ENCODE peak calls at places on chromosomes 11 and 22, in six cellular contexts. One of them, this sample, is unnamed.

GRCh38 chr11:94457118-94458029 is 36.3 kb downstream of the MRE11 start:
- DNase-seq in stomach: no peak
- DNase-seq in uterus: no peak
- DNase-seq in hepatocyte: no peak
- DNase-seq in upper lobe of right lung: no peak
- DNase-seq in lower lobe of right lung: no peak
- DNase-seq in this sample: no peak

GRCh38 chr11:122414406-122415018 is 241.0 kb upstream of the UBASH3B start:
- DNase-seq in stomach: no peak
- DNase-seq in hepatocyte: no peak
- DNase-seq in lower lobe of right lung: no peak
- DNase-seq in uterus: no peak
- DNase-seq in upper lobe of right lung: no peak
- DNase-seq in this sample: no peak

GRCh38 chr11:133966147-133966546 is 9.4 kb upstream of the IGSF9B start:
- DNase-seq in stomach: no peak
- DNase-seq in uterus: no peak
- DNase-seq in lower lobe of right lung: no peak
- DNase-seq in upper lobe of right lung: no peak
- DNase-seq in hepatocyte: no peak
- DNase-seq in this sample: no peak

GRCh38 chr11:64233913-64234839 is at the start of gene VEGFB:
- DNase-seq in stomach: peak; percentile 81
- DNase-seq in lower lobe of right lung: peak; percentile 79
- DNase-seq in uterus: peak; percentile 80
- DNase-seq in hepatocyte: peak; percentile 86
- DNase-seq in upper lobe of right lung: peak; percentile 90
- DNase-seq in this sample: no peak

GRCh38 chr11:85590848-85591483 is 36.2 kb downstream of the DLG2 start:
- DNase-seq in hepatocyte: peak; percentile 41
- DNase-seq in uterus: no peak
- DNase-seq in lower lobe of right lung: no peak
- DNase-seq in upper lobe of right lung: no peak
- DNase-seq in stomach: no peak
- DNase-seq in this sample: no peak

GRCh38 chr22:44181912-44182590 is 1.3 kb downstream of the PARVG start:
- DNase-seq in hepatocyte: no peak
- DNase-seq in stomach: no peak
- DNase-seq in upper lobe of right lung: peak; percentile 67
- DNase-seq in uterus: no peak
- DNase-seq in lower lobe of right lung: no peak
- DNase-seq in this sample: no peak

GRCh38 chr11:69603978-69604524 is 36.9 kb upstream of the CCND1 start:
- DNase-seq in lower lobe of right lung: no peak
- DNase-seq in hepatocyte: no peak
- DNase-seq in uterus: no peak
- DNase-seq in upper lobe of right lung: no peak
- DNase-seq in stomach: no peak
- DNase-seq in this sample: no peak

GRCh38 chr11:95514386-95515145 is 275.0 kb downstream of the FAM76B start:
- DNase-seq in lower lobe of right lung: no peak
- DNase-seq in stomach: no peak
- DNase-seq in uterus: no peak
- DNase-seq in hepatocyte: no peak
- DNase-seq in upper lobe of right lung: no peak
- DNase-seq in this sample: no peak

GRCh38 chr11:61052182-61052972 is 49.9 kb upstream of the CD5 start:
- DNase-seq in upper lobe of right lung: no peak
- DNase-seq in lower lobe of right lung: no peak
- DNase-seq in hepatocyte: no peak
- DNase-seq in stomach: no peak
- DNase-seq in uterus: no peak
- DNase-seq in this sample: no peak

GRCh38 chr22:44587004-44587793 is 89.2 kb upstream of the RTL6 start:
- DNase-seq in stomach: no peak
- DNase-seq in hepatocyte: no peak
- DNase-seq in uterus: no peak
- DNase-seq in lower lobe of right lung: peak; percentile 34
- DNase-seq in upper lobe of right lung: peak; percentile 47
- DNase-seq in this sample: no peak

GRCh38 chr11:76680517-76681425 is 10.2 kb upstream of the LRRC32 start:
- DNase-seq in lower lobe of right lung: peak; percentile 58
- DNase-seq in upper lobe of right lung: no peak
- DNase-seq in stomach: peak; percentile 66
- DNase-seq in hepatocyte: peak; percentile 89
- DNase-seq in uterus: peak; percentile 74
- DNase-seq in this sample: no peak

GRCh38 chr11:63768232-63769043 is at the start of gene ZFTA:
- DNase-seq in lower lobe of right lung: peak; percentile 71
- DNase-seq in stomach: peak; percentile 61
- DNase-seq in uterus: peak; percentile 72
- DNase-seq in upper lobe of right lung: peak; percentile 83
- DNase-seq in hepatocyte: peak; percentile 88
- DNase-seq in this sample: peak; percentile 80

GRCh38 chr22:30305519-30305905 is 16.2 kb upstream of the CASTOR1 start:
- DNase-seq in hepatocyte: no peak
- DNase-seq in lower lobe of right lung: no peak
- DNase-seq in upper lobe of right lung: peak; percentile 70
- DNase-seq in stomach: peak; percentile 62
- DNase-seq in uterus: peak; percentile 71
- DNase-seq in this sample: no peak

GRCh38 chr11:6576471-6577373 is 26.7 kb downstream of the RRP8 start:
- DNase-seq in stomach: no peak
- DNase-seq in upper lobe of right lung: no peak
- DNase-seq in uterus: peak; percentile 46
- DNase-seq in lower lobe of right lung: no peak
- DNase-seq in hepatocyte: peak; percentile 58
- DNase-seq in this sample: no peak

GRCh38 chr22:46149493-46149997 is 781 bp upstream of the PPARA start:
- DNase-seq in upper lobe of right lung: peak; percentile 87
- DNase-seq in uterus: peak; percentile 55
- DNase-seq in lower lobe of right lung: peak; percentile 73
- DNase-seq in hepatocyte: peak; percentile 56
- DNase-seq in stomach: peak; percentile 75
- DNase-seq in this sample: no peak

GRCh38 chr11:118175031-118175531 is 1.4 kb downstream of the SCN2B start:
- DNase-seq in hepatocyte: no peak
- DNase-seq in upper lobe of right lung: no peak
- DNase-seq in lower lobe of right lung: no peak
- DNase-seq in stomach: no peak
- DNase-seq in uterus: no peak
- DNase-seq in this sample: no peak

GRCh38 chr11:94302806-94303205 is 1.6 kb upstream of the IZUMO1R start:
- DNase-seq in stomach: no peak
- DNase-seq in upper lobe of right lung: no peak
- DNase-seq in uterus: no peak
- DNase-seq in hepatocyte: no peak
- DNase-seq in lower lobe of right lung: no peak
- DNase-seq in this sample: no peak

GRCh38 chr22:19463491-19464469 is 15.2 kb downstream of the UFD1 start:
- DNase-seq in lower lobe of right lung: no peak
- DNase-seq in uterus: no peak
- DNase-seq in upper lobe of right lung: no peak
- DNase-seq in hepatocyte: no peak
- DNase-seq in stomach: no peak
- DNase-seq in this sample: no peak

GRCh38 chr22:28795932-28796856 is 4.2 kb downstream of the XBP1 start:
- DNase-seq in hepatocyte: no peak
- DNase-seq in uterus: no peak
- DNase-seq in lower lobe of right lung: no peak
- DNase-seq in upper lobe of right lung: no peak
- DNase-seq in stomach: no peak
- DNase-seq in this sample: no peak

GRCh38 chr11:134479206-134479955 is 67.3 kb upstream of the B3GAT1 start:
- DNase-seq in upper lobe of right lung: peak; percentile 30
- DNase-seq in stomach: no peak
- DNase-seq in hepatocyte: no peak
- DNase-seq in lower lobe of right lung: no peak
- DNase-seq in uterus: no peak
- DNase-seq in this sample: no peak

GRCh38 chr11:134592391-134592990 is 180.4 kb upstream of the B3GAT1 start:
- DNase-seq in stomach: peak; percentile 44
- DNase-seq in upper lobe of right lung: peak; percentile 61
- DNase-seq in uterus: no peak
- DNase-seq in hepatocyte: peak; percentile 85
- DNase-seq in lower lobe of right lung: peak; percentile 50
- DNase-seq in this sample: no peak

GRCh38 chr11:34357646-34358257 is at the start of gene ABTB2:
- DNase-seq in uterus: peak; percentile 99
- DNase-seq in lower lobe of right lung: peak; percentile 99
- DNase-seq in stomach: peak; percentile 99
- DNase-seq in hepatocyte: peak; percentile 99
- DNase-seq in upper lobe of right lung: peak; percentile 99
- DNase-seq in this sample: peak; percentile 94

GRCh38 chr11:34355726-34356125 is 2.1 kb downstream of the ABTB2 start:
- DNase-seq in stomach: no peak
- DNase-seq in upper lobe of right lung: no peak
- DNase-seq in uterus: no peak
- DNase-seq in lower lobe of right lung: no peak
- DNase-seq in hepatocyte: no peak
- DNase-seq in this sample: no peak

GRCh38 chr11:34356918-34357645 is 728 bp downstream of the ABTB2 start:
- DNase-seq in hepatocyte: peak; percentile 76
- DNase-seq in stomach: peak; percentile 63
- DNase-seq in lower lobe of right lung: peak; percentile 74
- DNase-seq in upper lobe of right lung: peak; percentile 83
- DNase-seq in uterus: peak; percentile 59
- DNase-seq in this sample: peak; percentile 80

GRCh38 chr11:34356130-34356529 is 1.7 kb downstream of the ABTB2 start:
- DNase-seq in hepatocyte: no peak
- DNase-seq in lower lobe of right lung: no peak
- DNase-seq in uterus: no peak
- DNase-seq in upper lobe of right lung: no peak
- DNase-seq in stomach: no peak
- DNase-seq in this sample: no peak

DNA sequence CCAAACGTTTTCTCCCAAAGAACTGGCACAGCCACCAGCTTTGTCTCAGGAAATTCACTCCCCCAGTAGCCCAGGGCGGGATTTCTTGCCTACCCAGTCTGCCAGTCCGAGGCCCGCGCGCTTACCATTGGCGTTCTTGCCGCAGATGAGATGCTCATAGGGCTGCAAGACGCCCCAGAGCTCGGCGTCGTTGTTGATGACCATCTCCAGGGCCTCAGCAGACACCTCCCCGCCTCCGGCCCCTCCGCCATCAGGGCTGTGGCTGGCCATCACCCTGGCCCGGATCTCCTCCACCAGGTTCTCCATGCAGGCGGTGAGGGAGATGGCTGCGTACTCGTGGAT is 1.3 kb downstream of the ABTB2 start:
- DNase-seq in upper lobe of right lung: peak; percentile 67
- DNase-seq in uterus: peak; percentile 34
- DNase-seq in lower lobe of right lung: no peak
- DNase-seq in hepatocyte: peak; percentile 38
- DNase-seq in stomach: no peak
- DNase-seq in this sample: peak; percentile 79
- H3K27ac ChIP-seq in upper lobe of right lung: no peak overlapping the region
- H3K27ac ChIP-seq in uterus: peak overlapping the region; percentile 82
- H3K27ac ChIP-seq in lower lobe of right lung: no peak overlapping the region
- H3K27ac ChIP-seq in hepatocyte: no peak overlapping the region
- H3K27ac ChIP-seq in stomach: peak overlapping the region; percentile 83
- H3K27ac ChIP-seq in this sample: peak overlapping the region; percentile 84

DNA sequence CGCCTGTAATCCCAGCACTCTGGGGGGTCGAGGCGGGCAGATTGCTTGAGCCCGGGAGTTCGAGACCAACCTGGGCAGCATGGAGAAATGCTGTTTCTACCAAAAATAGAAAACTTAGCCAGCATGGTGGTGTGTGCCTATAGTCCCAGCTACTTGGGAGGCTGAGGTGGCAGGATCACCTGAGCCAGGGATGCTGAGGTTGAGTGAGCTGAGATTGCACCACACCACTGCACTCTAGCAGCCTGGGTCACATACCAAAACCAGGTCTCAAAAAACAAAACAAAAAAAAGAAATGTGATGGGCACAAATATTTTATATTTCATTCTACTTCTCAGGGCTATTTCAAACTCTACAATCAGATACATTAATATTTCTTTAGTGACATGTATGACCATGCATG is 25.7 kb downstream of the TTC17 start:
- DNase-seq in uterus: no peak
- DNase-seq in stomach: no peak
- DNase-seq in upper lobe of right lung: no peak
- DNase-seq in lower lobe of right lung: no peak
- DNase-seq in hepatocyte: no peak
- DNase-seq in this sample: no peak
- H3K4me1 ChIP-seq in uterus: no peaks in the 10 kb centered on the region
- H3K4me1 ChIP-seq in stomach: no peaks in the 10 kb centered on the region
- H3K4me1 ChIP-seq in upper lobe of right lung: no peaks in the 10 kb centered on the region
- H3K4me1 ChIP-seq in lower lobe of right lung: no peaks in the 10 kb centered on the region
- H3K4me1 ChIP-seq in hepatocyte: no peaks in the 10 kb centered on the region
- H3K4me1 ChIP-seq in this sample: no peaks in the 10 kb centered on the region

DNA sequence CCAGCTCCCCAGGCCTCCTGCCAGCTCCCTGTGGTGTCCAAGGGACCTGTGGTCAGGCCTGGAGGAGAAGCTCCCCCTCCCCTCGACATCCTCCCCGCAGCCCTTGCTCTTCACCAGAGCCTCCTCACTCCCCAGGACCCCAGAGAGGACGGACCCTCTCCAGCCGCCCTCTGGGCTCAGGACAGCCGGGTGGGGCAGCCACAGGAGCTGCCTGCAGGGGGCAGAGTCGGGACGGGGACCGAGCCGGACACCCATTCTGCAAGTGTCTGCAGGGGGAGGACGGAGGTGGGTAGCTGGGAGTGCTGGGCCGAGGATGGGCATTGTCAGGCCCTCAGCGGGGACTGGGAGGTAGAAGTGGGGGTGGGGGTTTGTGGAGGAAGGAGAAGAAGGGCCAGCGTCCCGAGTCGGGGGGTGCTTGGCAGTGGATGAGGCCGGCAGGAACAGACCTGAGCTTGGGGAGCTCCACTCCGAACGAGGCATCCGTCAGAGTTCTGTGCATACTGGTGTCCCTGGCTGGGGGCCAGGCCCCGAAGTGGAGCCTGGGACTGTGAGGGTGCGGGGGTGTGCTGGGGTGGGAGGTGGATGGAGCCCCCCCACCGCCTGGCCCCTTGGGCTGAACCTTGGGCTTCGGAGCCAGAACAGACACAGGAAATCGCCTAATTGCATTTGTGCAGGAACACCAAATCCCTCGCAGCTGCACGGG is 15.2 kb downstream of the PRR33 start:
- DNase-seq in upper lobe of right lung: peak; percentile 68
- DNase-seq in hepatocyte: peak; percentile 79
- DNase-seq in lower lobe of right lung: peak; percentile 52
- DNase-seq in stomach: peak; percentile 47
- DNase-seq in uterus: peak; percentile 90
- DNase-seq in this sample: no peak
- TF ChIP-seq CTCF in upper lobe of right lung: peak; percentile 37
- TF ChIP-seq CTCF in hepatocyte: peak; percentile 56
- TF ChIP-seq CTCF in lower lobe of right lung: peak; percentile 46
- TF ChIP-seq CTCF in stomach: peak; percentile 37
- TF ChIP-seq CTCF in uterus: peak; percentile 29
- TF ChIP-seq CTCF in this sample: peak; percentile 39

DNA sequence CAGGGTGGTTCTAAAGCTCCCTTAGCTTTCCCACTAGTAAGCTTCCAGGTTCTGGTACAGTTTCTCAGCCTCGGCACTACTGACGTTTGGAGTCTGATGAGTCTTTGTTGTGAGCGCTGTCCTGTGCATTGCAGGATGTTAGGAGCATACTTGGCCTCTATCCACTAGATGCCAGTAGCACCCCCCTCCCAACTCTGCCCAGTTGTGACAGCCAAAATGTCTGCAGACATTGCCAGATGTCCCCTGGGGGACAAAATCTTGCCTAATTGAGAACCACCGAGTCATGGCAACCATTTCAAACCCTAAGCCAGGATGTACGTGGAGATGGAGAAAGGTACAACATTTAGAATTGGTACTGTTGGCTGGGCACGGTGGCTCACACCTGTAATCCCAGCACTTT is 68.7 kb downstream of the PTPRJ start:
- DNase-seq in upper lobe of right lung: peak; percentile 13
- DNase-seq in uterus: no peak
- DNase-seq in lower lobe of right lung: no peak
- DNase-seq in hepatocyte: no peak
- DNase-seq in stomach: no peak
- DNase-seq in this sample: no peak
- H3K27ac ChIP-seq in upper lobe of right lung: peak overlapping the region; percentile 30
- H3K27ac ChIP-seq in uterus: no peak overlapping the region
- H3K27ac ChIP-seq in lower lobe of right lung: no peak overlapping the region
- H3K27ac ChIP-seq in hepatocyte: peak overlapping the region; percentile 81
- H3K27ac ChIP-seq in stomach: peak overlapping the region; percentile 39
- H3K27ac ChIP-seq in this sample: no peak overlapping the region